ENCODE peak calls at places on chromosomes 6 and 20, in five cellular contexts. One of them, this sample, is unnamed.

GRCh38 chr6:29653452-29654038 is 3.3 kb upstream of the MOG start:
- DNase-seq in HCT116: peak
- DNase-seq in breast epithelium: no peak
- DNase-seq in sigmoid colon: no peak
- DNase-seq in K562: peak
- DNase-seq in this sample: no peak

GRCh38 chr6:3356824-3357420 is 98.2 kb downstream of the PSMG4 start:
- DNase-seq in K562: no peak
- DNase-seq in HCT116: no peak
- DNase-seq in sigmoid colon: no peak
- DNase-seq in breast epithelium: no peak
- DNase-seq in this sample: no peak

GRCh38 chr20:20566523-20566922 is 145.9 kb downstream of the RALGAPA2 start:
- DNase-seq in K562: no peak
- DNase-seq in breast epithelium: no peak
- DNase-seq in sigmoid colon: no peak
- DNase-seq in HCT116: no peak
- DNase-seq in this sample: no peak

GRCh38 chr6:88220493-88220892 is 54.3 kb upstream of the CNR1 start:
- DNase-seq in K562: peak
- DNase-seq in HCT116: no peak
- DNase-seq in breast epithelium: no peak
- DNase-seq in sigmoid colon: no peak
- DNase-seq in this sample: no peak

GRCh38 chr20:12047838-12048432 is 130.2 kb downstream of the BTBD3 start:
- DNase-seq in sigmoid colon: no peak
- DNase-seq in K562: no peak
- DNase-seq in HCT116: no peak
- DNase-seq in breast epithelium: no peak
- DNase-seq in this sample: no peak

GRCh38 chr20:20897922-20898321 is 185.5 kb upstream of the RALGAPA2 start:
- DNase-seq in K562: no peak
- DNase-seq in sigmoid colon: no peak
- DNase-seq in breast epithelium: no peak
- DNase-seq in HCT116: no peak
- DNase-seq in this sample: no peak

GRCh38 chr20:478949-479429 is 16.7 kb upstream of the TBC1D20 start:
- DNase-seq in breast epithelium: no peak
- DNase-seq in sigmoid colon: no peak
- DNase-seq in K562: peak
- DNase-seq in HCT116: peak
- DNase-seq in this sample: no peak

GRCh38 chr20:36607586-36608387 is 2.2 kb downstream of the RAB5IF start:
- DNase-seq in sigmoid colon: no peak
- DNase-seq in breast epithelium: no peak
- DNase-seq in K562: no peak
- DNase-seq in HCT116: no peak
- DNase-seq in this sample: no peak

GRCh38 chr6:123940551-123940950 is 136.9 kb downstream of the NKAIN2 start:
- DNase-seq in breast epithelium: no peak
- DNase-seq in K562: no peak
- DNase-seq in HCT116: no peak
- DNase-seq in sigmoid colon: no peak
- DNase-seq in this sample: no peak

GRCh38 chr6:150895898-150896632 is 30.6 kb downstream of the MTHFD1L start:
- DNase-seq in K562: no peak
- DNase-seq in breast epithelium: no peak
- DNase-seq in sigmoid colon: peak
- DNase-seq in HCT116: no peak
- DNase-seq in this sample: no peak

GRCh38 chr6:78909391-78909790 is 42.0 kb downstream of the IRAK1BP1 start:
- DNase-seq in sigmoid colon: no peak
- DNase-seq in breast epithelium: no peak
- DNase-seq in HCT116: no peak
- DNase-seq in K562: no peak
- DNase-seq in this sample: no peak

GRCh38 chr6:128731249-128732165 is 151.4 kb upstream of the LAMA2 start:
- DNase-seq in K562: no peak
- DNase-seq in sigmoid colon: no peak
- DNase-seq in breast epithelium: no peak
- DNase-seq in HCT116: peak
- DNase-seq in this sample: no peak

GRCh38 chr6:38184041-38184779 is 364.7 kb downstream of the ZFAND3 start:
- DNase-seq in sigmoid colon: no peak
- DNase-seq in breast epithelium: peak
- DNase-seq in HCT116: no peak
- DNase-seq in K562: no peak
- DNase-seq in this sample: no peak

GRCh38 chr6:15419493-15419892 is 173.6 kb downstream of the JARID2 start:
- DNase-seq in HCT116: no peak
- DNase-seq in K562: no peak
- DNase-seq in breast epithelium: no peak
- DNase-seq in sigmoid colon: no peak
- DNase-seq in this sample: no peak

GRCh38 chr6:15417811-15418210 is 171.9 kb downstream of the JARID2 start:
- DNase-seq in breast epithelium: no peak
- DNase-seq in HCT116: no peak
- DNase-seq in K562: no peak
- DNase-seq in sigmoid colon: no peak
- DNase-seq in this sample: no peak

GRCh38 chr6:15421945-15422733 is 176.3 kb downstream of the JARID2 start:
- DNase-seq in HCT116: no peak
- DNase-seq in sigmoid colon: no peak
- DNase-seq in K562: no peak
- DNase-seq in breast epithelium: no peak
- DNase-seq in this sample: no peak

GRCh38 chr6:15423286-15423957 is 177.6 kb downstream of the JARID2 start:
- DNase-seq in K562: no peak
- DNase-seq in HCT116: no peak
- DNase-seq in breast epithelium: no peak
- DNase-seq in sigmoid colon: no peak
- DNase-seq in this sample: no peak

DNA sequence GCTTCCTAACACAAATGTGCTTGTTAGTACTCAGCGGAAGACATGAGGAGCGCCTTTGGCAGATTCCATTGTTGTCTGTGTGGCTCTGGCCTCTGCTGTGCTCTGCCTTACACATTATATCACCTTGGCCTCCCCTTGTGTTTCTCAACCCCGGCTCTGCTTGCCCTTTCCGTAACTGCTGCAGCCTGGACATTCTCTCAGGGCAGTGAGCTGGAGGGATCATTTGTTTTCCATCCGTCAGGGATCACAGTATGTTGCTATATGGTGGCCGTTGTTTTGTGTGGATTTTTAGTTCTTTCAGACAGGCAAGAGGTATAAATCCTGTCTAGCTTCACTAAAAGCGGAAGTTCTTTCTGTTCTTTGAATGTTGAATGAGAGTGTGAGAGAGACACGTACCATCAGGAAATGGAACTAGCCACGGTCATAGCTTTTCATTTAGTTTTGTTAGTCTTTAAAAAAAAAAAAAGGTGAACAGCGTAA is 175.1 kb downstream of the JARID2 start:
- DNase-seq in K562: no peak
- DNase-seq in sigmoid colon: no peak
- DNase-seq in HCT116: no peak
- DNase-seq in breast epithelium: no peak
- DNase-seq in this sample: no peak
- TF ChIP-seq POLR2A in K562: no peak
- TF ChIP-seq POLR2A in sigmoid colon: no peak
- TF ChIP-seq POLR2A in HCT116: no peak
- TF ChIP-seq POLR2A in breast epithelium: no peak
- TF ChIP-seq POLR2A in this sample: no peak

GRCh38 chr6:149544646-149545257 is 1.1 kb downstream of the PPIL4 start:
- DNase-seq in HCT116: no peak
- DNase-seq in K562: no peak
- DNase-seq in sigmoid colon: no peak
- DNase-seq in breast epithelium: no peak
- DNase-seq in this sample: no peak

GRCh38 chr6:149541139-149541538 is 4.7 kb downstream of the PPIL4 start:
- DNase-seq in breast epithelium: no peak
- DNase-seq in HCT116: no peak
- DNase-seq in sigmoid colon: no peak
- DNase-seq in K562: no peak
- DNase-seq in this sample: no peak

GRCh38 chr6:149545754-149546471 is at the start of gene PPIL4:
- DNase-seq in HCT116: peak
- DNase-seq in sigmoid colon: peak
- DNase-seq in K562: peak
- DNase-seq in breast epithelium: peak
- DNase-seq in this sample: peak

GRCh38 chr6:149545258-149545753 is 537 bp downstream of the PPIL4 start:
- DNase-seq in HCT116: no peak
- DNase-seq in sigmoid colon: peak
- DNase-seq in K562: peak
- DNase-seq in breast epithelium: no peak
- DNase-seq in this sample: no peak
- TF ChIP-seq CTCF in HCT116: peak
- TF ChIP-seq CTCF in sigmoid colon: no peak
- TF ChIP-seq CTCF in K562: peak
- TF ChIP-seq CTCF in breast epithelium: no peak
- TF ChIP-seq CTCF in this sample: peak

GRCh38 chr20:57944988-57945387 is 235.2 kb upstream of the PMEPA1 start:
- DNase-seq in breast epithelium: no peak
- DNase-seq in HCT116: no peak
- DNase-seq in K562: no peak
- DNase-seq in sigmoid colon: no peak
- DNase-seq in this sample: no peak
- TF ChIP-seq POLR2AphosphoS5 in breast epithelium: no peak
- TF ChIP-seq POLR2AphosphoS5 in HCT116: no peak
- TF ChIP-seq POLR2AphosphoS5 in K562: no peak
- TF ChIP-seq POLR2AphosphoS5 in sigmoid colon: no peak
- TF ChIP-seq POLR2AphosphoS5 in this sample: no peak

GRCh38 chr6:119979862-119980261 is 630.3 kb upstream of the MAN1A1 start:
- DNase-seq in sigmoid colon: no peak
- DNase-seq in HCT116: peak
- DNase-seq in K562: peak
- DNase-seq in breast epithelium: no peak
- DNase-seq in this sample: no peak
- TF ChIP-seq POLR2A in sigmoid colon: no peak
- TF ChIP-seq POLR2A in HCT116: no peak
- TF ChIP-seq POLR2A in K562: no peak
- TF ChIP-seq POLR2A in breast epithelium: no peak
- TF ChIP-seq POLR2A in this sample: no peak

DNA sequence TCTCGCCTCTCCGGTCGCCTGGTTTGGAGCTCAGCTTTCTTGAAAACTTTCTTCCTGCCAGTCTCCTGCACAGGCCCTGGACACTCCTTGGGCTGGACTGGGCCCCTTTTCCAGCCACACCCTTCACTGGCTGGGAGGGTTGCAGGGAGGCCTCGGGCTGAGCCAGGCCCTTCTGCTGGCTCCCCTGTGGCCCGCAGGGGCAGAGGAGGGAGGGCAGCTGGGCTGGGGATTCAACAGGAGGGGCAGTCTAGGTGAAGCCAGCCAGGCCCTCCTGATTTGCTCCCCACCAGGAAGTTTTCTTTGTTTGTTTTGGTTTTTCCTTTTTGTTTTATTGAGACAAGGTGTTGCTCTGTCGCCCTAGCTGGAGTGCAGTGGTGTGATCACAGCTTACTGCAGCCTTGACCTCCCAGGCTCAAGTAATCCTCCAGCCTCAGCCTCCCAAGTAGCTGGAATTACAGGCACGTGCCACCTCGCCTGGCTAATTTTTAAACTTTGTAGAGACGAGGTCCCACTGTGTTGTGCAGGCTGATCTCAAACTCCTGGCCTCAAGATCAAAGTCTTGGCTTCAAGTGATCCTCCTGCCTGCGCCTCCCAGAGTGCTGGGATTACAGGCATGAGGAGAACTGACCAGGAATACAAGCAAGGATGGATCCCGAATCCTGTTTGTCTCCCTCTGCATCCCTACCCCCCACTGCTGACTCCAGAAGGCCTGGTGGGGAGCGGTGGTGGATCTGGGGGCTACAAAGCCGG is 23.5 kb upstream of the CDH22 start:
- DNase-seq in K562: no peak
- DNase-seq in breast epithelium: no peak
- DNase-seq in HCT116: no peak
- DNase-seq in sigmoid colon: no peak
- DNase-seq in this sample: no peak
- TF ChIP-seq CTCF in K562: no peak
- TF ChIP-seq CTCF in breast epithelium: no peak
- TF ChIP-seq CTCF in HCT116: no peak
- TF ChIP-seq CTCF in sigmoid colon: no peak
- TF ChIP-seq CTCF in this sample: no peak

GRCh38 chr6:85460154-85460950 is 10.5 kb downstream of the NT5E start:
- DNase-seq in HCT116: no peak
- DNase-seq in sigmoid colon: no peak
- DNase-seq in breast epithelium: no peak
- DNase-seq in K562: no peak
- DNase-seq in this sample: no peak
- TF ChIP-seq POLR2AphosphoS5 in HCT116: no peak
- TF ChIP-seq POLR2AphosphoS5 in sigmoid colon: no peak
- TF ChIP-seq POLR2AphosphoS5 in breast epithelium: no peak
- TF ChIP-seq POLR2AphosphoS5 in K562: no peak
- TF ChIP-seq POLR2AphosphoS5 in this sample: no peak

GRCh38 chr6:900716-901605 is 208.0 kb upstream of the EXOC2 start:
- DNase-seq in HCT116: no peak
- DNase-seq in sigmoid colon: no peak
- DNase-seq in K562: no peak
- DNase-seq in breast epithelium: no peak
- DNase-seq in this sample: no peak
- TF ChIP-seq POLR2A in HCT116: no peak
- TF ChIP-seq POLR2A in sigmoid colon: no peak
- TF ChIP-seq POLR2A in K562: no peak
- TF ChIP-seq POLR2A in breast epithelium: no peak
- TF ChIP-seq POLR2A in this sample: no peak

GRCh38 chr6:52697903-52698302 is 27.0 kb downstream of the TMEM14A start:
- DNase-seq in K562: peak
- DNase-seq in sigmoid colon: no peak
- DNase-seq in HCT116: no peak
- DNase-seq in breast epithelium: no peak
- DNase-seq in this sample: no peak
- TF ChIP-seq CTCF in K562: peak
- TF ChIP-seq CTCF in sigmoid colon: no peak
- TF ChIP-seq CTCF in HCT116: peak
- TF ChIP-seq CTCF in breast epithelium: no peak
- TF ChIP-seq CTCF in this sample: no peak

This sample was measured in esophagus muscularis mucosa.